ENCODE peak calls at places on chromosomes 5 and 9, in six cellular contexts. Z, S, U, R, E and C are unnamed samples.

GRCh38 chr5:146026307-146027010 is 78.9 kb downstream of the PLAC8L1 start:
- DNase-seq in R (no peak), Z (no peak), E (no peak), S (no peak), U (no peak), C (no peak)

GRCh38 chr5:38434981-38435710 is 121.3 kb downstream of the LIFR start:
- DNase-seq in Z (no peak), R (no peak), S (no peak), E (no peak), U (no peak), C (peak; percentile 38)

GRCh38 chr5:91706785-91707520 is 323.8 kb upstream of the ARRDC3 start:
- DNase-seq in S (no peak), E (no peak), R (no peak), Z (no peak), U (no peak), C (no peak)

GRCh38 chr9:86713456-86713855 is 233.8 kb downstream of the GAS1 start:
- DNase-seq in R (no peak), E (no peak), U (no peak), Z (peak; percentile 53), S (no peak), C (no peak)

GRCh38 chr9:115262477-115262876 is 144.5 kb upstream of the TNC start:
- DNase-seq in Z (peak; percentile 68), U (peak; percentile 47), S (peak; percentile 69), R (peak; percentile 8), E (no peak), C (peak; percentile 89)

GRCh38 chr9:38344566-38345324 is 47.8 kb upstream of the ALDH1B1 start:
- DNase-seq in E (no peak), U (no peak), R (no peak), S (no peak), Z (no peak), C (no peak)

GRCh38 chr9:33517373-33517772 is 6.7 kb upstream of the ANKRD18B start:
- DNase-seq in Z (no peak), E (no peak), U (no peak), R (no peak), S (no peak), C (no peak)

GRCh38 chr9:114662081-114662989 is 4.7 kb upstream of the TEX53 start:
- DNase-seq in E (peak; percentile 36), R (peak; percentile 67), U (no peak), S (no peak), Z (no peak), C (no peak)

GRCh38 chr9:108961151-108961550 is 27.0 kb downstream of the ABITRAM start:
- DNase-seq in U (no peak), S (no peak), E (no peak), Z (no peak), R (no peak), C (no peak)

GRCh38 chr5:72209515-72210115 is 102.3 kb downstream of the MAP1B start:
- DNase-seq in Z (no peak), U (no peak), S (no peak), E (no peak), R (no peak), C (no peak)

GRCh38 chr9:137444106-137444790 is 3.1 kb upstream of the ENTPD8 start:
- DNase-seq in Z (no peak), E (no peak), S (no peak), R (no peak), U (no peak), C (no peak)

GRCh38 chr5:34817558-34818351 is 21.2 kb upstream of the TTC23L start:
- DNase-seq in Z (peak; percentile 40), R (no peak), U (no peak), E (no peak), S (no peak), C (peak; percentile 11)

GRCh38 chr9:3527653-3527960 is 1.8 kb upstream of the RFX3 start:
- DNase-seq in R (no peak), E (no peak), S (no peak), Z (no peak), U (no peak), C (no peak)

GRCh38 chr9:93286252-93287188 is 102.6 kb downstream of the WNK2 start:
- DNase-seq in S (no peak), R (no peak), U (no peak), E (no peak), Z (no peak), C (no peak)

GRCh38 chr5:42995152-42995751 is 44.9 kb downstream of the ANXA2R start:
- DNase-seq in R (peak; percentile 34), Z (no peak), S (no peak), U (no peak), E (no peak), C (no peak)

GRCh38 chr5:143350790-143351603 is 52.5 kb downstream of the NR3C1 start:
- DNase-seq in S (no peak), E (no peak), R (no peak), Z (peak; percentile 77), U (peak; percentile 61), C (peak; percentile 59)

GRCh38 chr5:156310115-156310514 is 16.8 kb upstream of the SGCD start:
- DNase-seq in E (no peak), R (no peak), S (no peak), Z (no peak), U (no peak), C (no peak)

GRCh38 chr5:143445726-143446125 is 42.2 kb upstream of the NR3C1 start:
- DNase-seq in R (no peak), Z (no peak), E (no peak), S (no peak), U (no peak), C (no peak)

GRCh38 chr5:56569576-56569975 is 245.8 kb upstream of the MAP3K1 start:
- DNase-seq in U (no peak), Z (peak; percentile 53), R (no peak), S (no peak), E (no peak), C (no peak)

GRCh38 chr5:53878015-53878414 is 317.6 kb downstream of the NDUFS4 start:
- DNase-seq in R (no peak), U (no peak), S (no peak), Z (no peak), E (no peak), C (no peak)

GRCh38 chr5:69217154-69217731 is 17.4 kb upstream of the CDK7 start:
- DNase-seq in S (no peak), R (peak; percentile 95), E (peak; percentile 96), U (no peak), Z (no peak), C (peak; percentile 42)

GRCh38 chr9:126295936-126296600 is 30.6 kb upstream of the MVB12B start:
- DNase-seq in R (no peak), E (no peak), Z (no peak), S (no peak), U (no peak), C (no peak)

GRCh38 chr9:121979736-121980135 is 113.4 kb downstream of the TTLL11 start:
- DNase-seq in R (no peak), S (no peak), U (no peak), E (no peak), Z (no peak), C (no peak)

GRCh38 chr9:37425298-37425752 is 2.8 kb downstream of the GRHPR start:
- DNase-seq in Z (no peak), U (no peak), R (peak; percentile 47), E (no peak), S (no peak), C (no peak)

GRCh38 chr9:92648447-92649406 is 21.2 kb downstream of the IPPK start:
- DNase-seq in Z (no peak), R (no peak), S (no peak), U (no peak), E (no peak), C (no peak)

GRCh38 chr5:130337179-130337888 is 433.1 kb downstream of the CHSY3 start:
- DNase-seq in E (no peak), S (no peak), U (peak; percentile 6), Z (peak; percentile 50), R (no peak), C (peak; percentile 38)

GRCh38 chr9:33458444-33458843 is 11.1 kb upstream of the AQP3 start:
- DNase-seq in R (no peak), E (peak; percentile 53), U (no peak), Z (no peak), S (no peak), C (no peak)

GRCh38 chr5:56564451-56565223 is 250.7 kb upstream of the MAP3K1 start:
- DNase-seq in Z (no peak), S (no peak), U (no peak), E (no peak), R (no peak), C (no peak)

GRCh38 chr5:90474235-90475107 is at the start of the genes MBLAC2 and POLR3G:
- DNase-seq in U (peak; percentile 69), S (peak; percentile 93), R (peak; percentile 94), E (peak; percentile 93), Z (peak; percentile 44), C (peak; percentile 49)
- TF ChIP-seq CTCF in U (peak; percentile 61), S (peak; percentile 72), R (peak; percentile 55), E (peak; percentile 54), Z (peak; percentile 66), C (peak; percentile 55)

DNA sequence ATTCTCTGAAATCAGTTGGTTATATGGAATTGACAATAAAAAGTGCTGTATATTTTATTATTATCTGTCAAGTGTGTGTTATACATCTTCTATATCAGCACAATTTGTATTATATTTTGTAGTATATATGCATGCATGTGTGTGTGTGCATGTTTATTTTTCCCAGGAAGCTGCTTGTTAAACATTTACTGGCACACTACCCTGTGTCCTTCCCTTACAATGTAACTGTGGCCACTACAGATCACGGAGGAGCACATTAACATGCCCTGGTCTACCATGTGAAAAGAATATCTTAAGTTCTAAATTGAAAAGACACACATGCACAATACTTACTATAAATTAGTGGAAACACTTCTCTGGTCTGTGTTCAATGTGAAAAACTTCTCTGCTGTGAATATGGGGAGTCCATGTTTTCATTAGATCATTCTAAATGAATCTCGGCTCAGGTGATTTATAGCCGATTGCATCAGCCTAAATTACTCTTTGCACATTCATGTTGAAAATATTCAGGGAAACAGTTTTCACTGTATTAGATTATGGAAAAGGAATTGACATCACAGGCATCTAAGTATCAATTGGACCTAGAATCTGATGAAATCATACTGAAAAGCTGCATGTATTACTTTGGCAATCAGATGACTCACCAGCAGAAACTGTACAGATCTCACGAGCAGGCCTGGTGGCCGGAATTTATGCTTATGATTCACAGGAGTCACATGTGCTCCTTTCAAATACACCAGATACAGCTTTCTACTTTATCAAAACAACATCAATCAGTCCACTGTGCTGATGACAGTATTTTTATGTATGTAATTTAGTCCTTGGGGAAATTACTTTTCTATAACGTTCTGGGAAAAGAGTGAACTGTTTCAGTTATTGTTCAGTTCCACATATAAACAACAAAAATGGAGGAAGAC is 39.4 kb downstream of the LURAP1L start:
- DNase-seq in E (no peak), R (no peak), Z (peak; percentile 98), S (peak; percentile 41), U (peak; percentile 98), C (peak; percentile 98)
- H3K4me3 ChIP-seq in E (no peak overlapping the region), R (no peak overlapping the region), Z (peak overlapping the region; percentile 16), S (no peak overlapping the region), U (peak overlapping the region; percentile 44), C (no peak overlapping the region)

DNA sequence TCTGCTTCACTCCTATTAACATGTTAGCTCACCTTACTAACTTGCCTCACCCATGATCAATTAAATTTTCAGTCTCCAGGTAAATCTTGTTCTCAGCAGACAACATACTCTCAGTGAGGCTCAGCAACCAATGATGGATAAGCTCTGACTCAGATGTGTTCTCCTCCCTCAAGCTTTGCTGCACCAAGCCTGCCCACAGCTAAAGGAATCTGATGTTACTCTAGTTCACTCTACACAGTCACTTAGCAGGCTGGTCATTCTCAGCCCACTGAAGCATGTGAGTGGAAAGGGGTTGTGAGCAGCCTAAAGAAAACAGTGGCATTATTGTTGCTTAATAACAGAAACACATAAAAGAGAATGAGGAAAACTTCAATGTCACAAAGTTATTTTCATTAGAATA is 37.3 kb upstream of the CTNND2 start:
- DNase-seq in U (no peak), R (no peak), S (no peak), E (no peak), Z (no peak), C (no peak)
- TF ChIP-seq CTCF in U (no peak), R (no peak), S (no peak), E (no peak), Z (no peak), C (no peak)

GRCh38 chr9:14418262-14419200 is 104.6 kb upstream of the NFIB start:
- DNase-seq in E (no peak), Z (no peak), R (no peak), U (no peak), S (no peak), C (no peak)
- H3K4me3 ChIP-seq in E (no peak overlapping the region), Z (no peak overlapping the region), R (no peak overlapping the region), U (no peak overlapping the region), S (no peak overlapping the region), C (no peak overlapping the region)